ENCODE peak calls at places on chromosomes 5 and 9, in five cellular contexts. P, N, Y, X and V are unnamed samples.

GRCh38 chr9:74953235-74953741 is 576 bp upstream of the C9orf40 start:
- DNase-seq in N (no peak), X (peak), P (no peak), Y (no peak), V (no peak)

GRCh38 chr9:134419684-134420076 is 93.4 kb downstream of the RXRA start:
- DNase-seq in P (peak), X (no peak), N (peak), Y (no peak), V (no peak)

GRCh38 chr9:70609542-70610286 is 195.3 kb upstream of the KLF9 start:
- DNase-seq in X (peak), N (no peak), P (peak), Y (no peak), V (no peak)

GRCh38 chr9:121138973-121139372 is 62.7 kb downstream of the RAB14 start:
- DNase-seq in Y (no peak), X (no peak), N (no peak), P (no peak), V (no peak)

GRCh38 chr9:37963936-37964739 is 60.2 kb upstream of the SLC25A51 start:
- DNase-seq in Y (no peak), P (peak), X (peak), N (no peak), V (no peak)

GRCh38 chr5:139472410-139473030 is 1.7 kb downstream of the SMIM33 start:
- DNase-seq in P (no peak), X (no peak), Y (no peak), N (no peak), V (no peak)

GRCh38 chr9:4804531-4805016 is 11.8 kb downstream of the RCL1 start:
- DNase-seq in X (no peak), Y (no peak), P (no peak), N (no peak), V (no peak)

GRCh38 chr5:139877129-139877597 is 81.6 kb downstream of the PSD2 start:
- DNase-seq in P (no peak), X (no peak), N (no peak), Y (no peak), V (no peak)

GRCh38 chr5:174589599-174589998 is 134.8 kb upstream of the MSX2 start:
- DNase-seq in P (no peak), N (no peak), X (no peak), Y (no peak), V (no peak)

GRCh38 chr9:28456886-28457285 is 883.6 kb upstream of the C9orf72 start:
- DNase-seq in P (peak), X (no peak), Y (no peak), N (no peak), V (no peak)

GRCh38 chr9:72858089-72858912 is 94.6 kb downstream of the ALDH1A1 start:
- DNase-seq in Y (no peak), X (peak), P (peak), N (no peak), V (no peak)

GRCh38 chr5:51230336-51230735 is 152.9 kb upstream of the ISL1 start:
- DNase-seq in Y (no peak), P (no peak), X (no peak), N (no peak), V (no peak)

GRCh38 chr9:21750021-21750735 is 52.3 kb upstream of the MTAP start:
- DNase-seq in Y (no peak), X (no peak), N (no peak), P (no peak), V (no peak)

GRCh38 chr9:132201139-132201538 is 39.3 kb downstream of the NTNG2 start:
- DNase-seq in Y (no peak), P (no peak), N (no peak), X (no peak), V (no peak)

GRCh38 chr9:73116030-73116429 is 35.6 kb upstream of the ANXA1 start:
- DNase-seq in N (no peak), Y (no peak), P (peak), X (peak), V (no peak)

GRCh38 chr5:140253985-140254384 is 48.9 kb downstream of the PFDN1 start:
- DNase-seq in Y (no peak), N (peak), P (no peak), X (peak), V (no peak)

GRCh38 chr5:32777733-32778132 is 66.6 kb downstream of the NPR3 start:
- DNase-seq in X (peak), N (no peak), Y (no peak), P (no peak), V (no peak)

GRCh38 chr5:138018844-138019243 is 14.0 kb downstream of the FAM13B start:
- DNase-seq in N (no peak), X (no peak), P (no peak), Y (no peak), V (no peak)

GRCh38 chr9:134648701-134649525 is 7.3 kb downstream of the COL5A1 start:
- DNase-seq in Y (no peak), N (peak), X (peak), P (no peak), V (no peak)

GRCh38 chr5:31853398-31854135 is 214.6 kb downstream of the PDZD2 start:
- DNase-seq in N (no peak), X (no peak), Y (no peak), P (no peak), V (no peak)

GRCh38 chr5:107067391-107067790 is 603.3 kb downstream of the EFNA5 start:
- DNase-seq in P (no peak), N (no peak), Y (no peak), X (peak), V (no peak)

GRCh38 chr5:137836301-137836700 is 31.4 kb upstream of the MYOT start:
- DNase-seq in Y (no peak), P (no peak), N (no peak), X (peak), V (no peak)

GRCh38 chr5:10695055-10695649 is 65.9 kb downstream of the DAP start:
- DNase-seq in X (peak), P (peak), Y (no peak), N (peak), V (no peak)

GRCh38 chr5:311963-312362 is 9.6 kb upstream of the AHRR start:
- DNase-seq in Y (no peak), N (no peak), X (no peak), P (no peak), V (no peak)

GRCh38 chr9:93267091-93267541 is 83.2 kb downstream of the WNK2 start:
- DNase-seq in Y (no peak), X (no peak), N (no peak), P (peak), V (no peak)

GRCh38 chr9:88481933-88482332 is 53.0 kb upstream of the NXNL2 start:
- DNase-seq in Y (no peak), P (no peak), X (no peak), N (no peak), V (no peak)

GRCh38 chr5:172778223-172778814 is 7.3 kb upstream of the DUSP1 start:
- DNase-seq in N (peak), Y (no peak), P (peak), X (peak), V (no peak)

GRCh38 chr5:114789773-114790402 is 379.8 kb downstream of the TRIM36 start:
- DNase-seq in X (peak), Y (no peak), N (peak), P (peak), V (no peak)

GRCh38 chr5:116848974-116849586 is 274.5 kb upstream of the SEMA6A start:
- DNase-seq in Y (no peak), P (peak), N (no peak), X (no peak), V (no peak)

GRCh38 chr9:116837038-116837998 is 150.2 kb downstream of the TRIM32 start:
- DNase-seq in N (no peak), Y (no peak), X (no peak), P (peak), V (no peak)

GRCh38 chr5:90020575-90021535 is 388.7 kb downstream of the CETN3 start:
- DNase-seq in X (peak), Y (no peak), P (peak), N (peak), V (no peak)

GRCh38 chr9:89896806-89897340 is 292.1 kb downstream of the GADD45G start:
- DNase-seq in X (no peak), N (no peak), Y (no peak), P (no peak), V (no peak)

GRCh38 chr9:107276966-107277710 is 5.9 kb upstream of the RAD23B start:
- DNase-seq in N (peak), X (peak), P (no peak), Y (no peak), V (no peak)

GRCh38 chr5:6725448-6725847 is 12.2 kb downstream of the TENT4A start:
- DNase-seq in N (no peak), Y (no peak), X (peak), P (no peak), V (no peak)

GRCh38 chr5:33369470-33370134 is 71.2 kb upstream of the TARS1 start:
- DNase-seq in Y (no peak), N (no peak), X (peak), P (no peak), V (no peak)